ENCODE peak calls at places on chromosomes 4 and X, in four cellular contexts. U, J, K and H are unnamed samples.

GRCh38 chr4:85946821-85947220 is 413.0 kb downstream of the MAPK10 start:
- DNase-seq in J (no peak), U (no peak), K (no peak), H (no peak)

GRCh38 chr4:19711871-19712270 is 539.8 kb upstream of the SLIT2 start:
- DNase-seq in K (no peak), J (no peak), U (peak), H (no peak)

GRCh38 chr4:139973015-139973414 is 181.0 kb downstream of the MAML3 start:
- DNase-seq in K (no peak), U (no peak), J (peak), H (no peak)

GRCh38 chrX:5876984-5877655 is 351.5 kb downstream of the NLGN4X start:
- DNase-seq in J (peak), U (peak), K (peak), H (peak)

GRCh38 chrX:40199704-40200103 is 101.9 kb upstream of the BCOR start:
- DNase-seq in U (peak), K (no peak), J (no peak), H (no peak)

GRCh38 chrX:1899841-1900240 is 285.0 kb downstream of the ASMT start:
- DNase-seq in U (no peak), K (no peak), J (no peak), H (peak)

GRCh38 chr4:139453041-139453370 is 915 bp upstream of the RAB33B start:
- DNase-seq in J (no peak), U (peak), K (no peak), H (peak)

GRCh38 chrX:45851434-45851991 is 650.8 kb upstream of the DIPK2B start:
- DNase-seq in J (peak), K (peak), U (peak), H (peak)

GRCh38 chr4:77248805-77249204 is 91.8 kb downstream of the CCNG2 start:
- DNase-seq in U (no peak), K (no peak), J (no peak), H (peak)

GRCh38 chrX:46611658-46612362 is 38.2 kb downstream of the CHST7 start:
- DNase-seq in K (no peak), U (no peak), J (no peak), H (no peak)

GRCh38 chr4:72895408-72895807 is 174.1 kb downstream of the COX18 start:
- DNase-seq in U (no peak), K (peak), J (peak), H (no peak)

GRCh38 chrX:3184176-3184930 is 143.1 kb downstream of the ARSF start:
- DNase-seq in J (no peak), K (no peak), U (no peak), H (peak)

GRCh38 chr4:10077492-10078335 is 38.9 kb downstream of the WDR1 start:
- DNase-seq in J (no peak), K (no peak), U (peak), H (no peak)

GRCh38 chr4:37487668-37488067 is 198.5 kb downstream of the RELL1 start:
- DNase-seq in U (no peak), J (no peak), K (no peak), H (no peak)

GRCh38 chr4:37486134-37486533 is 200.0 kb downstream of the RELL1 start:
- DNase-seq in U (no peak), K (no peak), J (no peak), H (no peak)

GRCh38 chr4:37489697-37490096 is 196.5 kb downstream of the RELL1 start:
- DNase-seq in K (no peak), J (no peak), U (no peak), H (no peak)

GRCh38 chr4:37490391-37491347 is 195.5 kb downstream of the RELL1 start:
- DNase-seq in J (no peak), K (no peak), U (no peak), H (peak)
- H3K27ac ChIP-seq in J (no peak), K (no peak), U (no peak), H (peak)

DNA sequence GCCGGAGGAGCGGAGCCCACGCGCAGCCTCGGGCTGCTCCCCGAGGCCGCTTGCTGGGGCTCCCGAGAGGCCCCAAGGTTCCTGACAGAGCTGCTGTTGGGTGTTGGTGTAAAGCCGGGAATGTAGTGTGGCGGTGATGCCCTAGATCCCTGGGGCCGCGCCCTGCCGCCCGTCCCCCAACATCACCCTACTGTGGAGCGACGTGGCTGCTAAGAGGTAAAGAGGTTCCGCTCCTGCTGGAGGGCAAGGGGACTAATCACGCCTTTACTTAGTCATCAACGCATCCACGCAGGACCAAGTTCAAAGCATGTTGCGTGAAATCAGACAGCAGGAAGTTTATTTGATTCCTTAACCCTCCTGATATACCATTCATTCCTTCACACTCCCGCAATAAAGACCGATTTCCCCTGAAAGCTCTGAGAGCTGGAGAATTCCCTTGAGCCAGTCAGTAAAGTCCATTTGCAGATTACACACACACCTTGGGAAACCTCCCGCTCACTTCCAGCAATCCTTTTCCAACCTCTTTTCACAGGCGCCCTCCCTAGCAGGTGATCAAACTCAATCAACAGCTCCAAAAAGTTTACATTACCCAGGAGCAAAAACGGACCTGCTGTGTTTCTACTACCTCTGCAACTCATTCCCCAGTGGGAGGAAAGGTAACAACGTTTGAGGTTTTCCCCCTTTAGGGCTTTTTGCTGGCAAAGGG is 578 bp upstream of the GABRA2 start:
- DNase-seq in K (no peak), U (no peak), J (peak), H (peak)
- TF ChIP-seq EZH2 in K (peak), U (no peak), J (peak), H (peak)

GRCh38 chrX:130339408-130340222 is at the start of gene SLC25A14:
- DNase-seq in K (peak), J (peak), U (peak), H (peak)
- H3K27ac ChIP-seq in K (peak), J (no peak), U (peak), H (peak)

GRCh38 chr4:65668201-65669007 is 1.9 kb downstream of the EPHA5 start:
- DNase-seq in U (peak), K (peak), J (peak), H (peak)

GRCh38 chr4:65671402-65671801 is 1.1 kb upstream of the EPHA5 start:
- DNase-seq in K (no peak), J (no peak), U (peak), H (no peak)

GRCh38 chr4:65670331-65671031 is at the start of gene EPHA5:
- DNase-seq in U (peak), J (peak), K (peak), H (peak)

GRCh38 chr4:65669981-65670330 is 333 bp downstream of the EPHA5 start:
- DNase-seq in J (no peak), U (no peak), K (no peak), H (no peak)

GRCh38 chr4:65669008-65669971 is 999 bp downstream of the EPHA5 start:
- DNase-seq in K (no peak), U (peak), J (peak), H (peak)
- TF ChIP-seq EZH2 in K (no peak), U (no peak), J (peak), H (no peak)

DNA sequence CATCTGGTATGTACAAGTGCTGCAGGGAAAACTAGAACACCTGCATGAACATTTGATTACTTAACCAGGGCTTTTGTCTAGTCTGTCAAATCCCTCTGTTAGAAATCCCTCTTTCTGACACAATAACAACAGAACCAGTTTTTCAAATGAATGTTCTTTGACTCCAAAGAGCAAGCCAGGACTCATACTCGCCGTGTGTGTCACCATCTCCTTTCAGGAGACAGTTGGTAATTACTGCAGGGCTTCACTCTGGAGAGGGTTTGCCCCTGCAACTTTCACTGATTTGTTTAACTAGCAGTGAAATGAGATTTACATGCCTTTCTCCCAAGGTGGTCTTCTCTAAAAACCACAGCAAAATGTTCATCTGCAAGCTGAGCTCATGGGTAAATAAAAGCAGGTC is 143.0 kb upstream of the FAM241A start:
- DNase-seq in J (peak), U (no peak), K (peak), H (no peak)
- H3K27ac ChIP-seq in J (peak), U (no peak), K (no peak), H (no peak)

DNA sequence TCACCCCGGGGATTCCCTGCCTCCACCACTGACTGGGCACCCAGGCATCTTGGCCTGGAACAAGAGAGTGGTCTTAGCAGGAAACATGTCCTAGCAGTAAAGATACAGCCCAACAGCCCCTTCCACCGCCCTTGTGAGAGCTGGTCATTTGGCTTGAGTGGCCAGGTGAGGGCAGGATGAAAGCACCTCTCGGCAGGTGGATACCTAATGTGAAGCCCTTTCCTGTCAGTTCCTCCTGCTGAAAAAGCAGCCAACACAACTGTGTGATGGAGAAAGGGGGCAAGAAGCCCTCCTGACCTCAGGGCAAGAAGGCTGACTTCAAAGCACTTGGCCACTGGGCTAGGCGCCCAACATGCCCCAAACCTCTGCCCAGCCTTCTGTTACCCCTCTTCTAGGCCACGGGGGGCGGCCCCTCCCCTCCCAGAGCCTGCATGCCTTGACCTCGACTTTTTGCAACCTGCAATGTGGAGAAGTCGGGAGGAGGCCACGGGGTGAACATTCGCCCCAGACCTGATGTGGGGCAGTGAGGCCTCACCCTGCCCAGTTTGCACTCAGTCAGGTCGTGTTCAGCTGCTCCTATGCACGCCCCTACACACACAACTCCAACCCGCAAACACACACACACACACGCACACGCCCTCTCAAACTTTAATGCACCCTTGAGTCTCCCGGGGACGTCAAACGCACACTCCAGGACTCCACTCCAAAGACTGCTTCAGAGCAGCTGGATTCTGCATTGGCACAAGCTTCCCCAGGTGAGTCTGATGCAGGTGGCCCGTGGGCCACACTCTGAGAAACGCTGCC is 1.1 kb downstream of the LGI2 start:
- DNase-seq in J (no peak), U (no peak), K (no peak), H (no peak)
- TF ChIP-seq EZH2 in J (no peak), U (no peak), K (no peak), H (no peak)

GRCh38 chr4:165379662-165380061 is 854 bp downstream of the CPE start:
- DNase-seq in U (no peak), K (no peak), J (peak), H (peak)

GRCh38 chr4:165375465-165375864 is 3.3 kb upstream of the CPE start:
- DNase-seq in K (no peak), J (no peak), U (no peak), H (no peak)

GRCh38 chr4:165381821-165382373 is 3.1 kb downstream of the CPE start:
- DNase-seq in K (no peak), U (no peak), J (peak), H (no peak)

GRCh38 chr4:165378398-165378762 is 428 bp upstream of the CPE start:
- DNase-seq in J (no peak), U (no peak), K (no peak), H (no peak)

GRCh38 chr4:165378763-165379631 is at the start of gene CPE:
- DNase-seq in J (peak), K (peak), U (peak), H (peak)
- H3K27ac ChIP-seq in J (no peak), K (peak), U (no peak), H (peak)

GRCh38 chr4:3680656-3681055 is 85.5 kb upstream of the ADRA2C start:
- DNase-seq in U (no peak), J (no peak), K (no peak), H (no peak)
- TF ChIP-seq EZH2 in U (no peak), J (no peak), K (no peak), H (no peak)